ENCODE peak calls at places on chromosome 21, in five cellular contexts. One of them, this sample, is unnamed.

GRCh38 chr21:37338671-37339526 is 27.7 kb upstream of the DYRK1A start:
- DNase-seq in EL: peak
- DNase-seq in NCI-H1092: no peak
- DNase-seq in NCI-H226: peak
- DNase-seq in stimulated activated CD4-positive, alpha-beta T cell treated with anti-CD3 and anti-CD28 coated beads, Interleukin-12 subunit alpha, Interleukin-12 subunit beta, amount 100 ng/mL, for 24 hours: no peak
- DNase-seq in this sample: peak

GRCh38 chr21:31343680-31344480 is at the start of gene TIAM1:
- DNase-seq in EL: peak
- DNase-seq in NCI-H1092: no peak
- DNase-seq in NCI-H226: peak
- DNase-seq in stimulated activated CD4-positive, alpha-beta T cell treated with anti-CD3 and anti-CD28 coated beads, Interleukin-12 subunit alpha, Interleukin-12 subunit beta, amount 100 ng/mL, for 24 hours: no peak
- DNase-seq in this sample: no peak

GRCh38 chr21:17540530-17540929 is 27.7 kb downstream of the CXADR start:
- DNase-seq in EL: no peak
- DNase-seq in NCI-H1092: no peak
- DNase-seq in NCI-H226: no peak
- DNase-seq in stimulated activated CD4-positive, alpha-beta T cell treated with anti-CD3 and anti-CD28 coated beads, Interleukin-12 subunit alpha, Interleukin-12 subunit beta, amount 100 ng/mL, for 24 hours: no peak
- DNase-seq in this sample: no peak

GRCh38 chr21:38628426-38628825 is 130.1 kb upstream of the ERG start:
- DNase-seq in EL: no peak
- DNase-seq in NCI-H1092: no peak
- DNase-seq in NCI-H226: no peak
- DNase-seq in stimulated activated CD4-positive, alpha-beta T cell treated with anti-CD3 and anti-CD28 coated beads, Interleukin-12 subunit alpha, Interleukin-12 subunit beta, amount 100 ng/mL, for 24 hours: no peak
- DNase-seq in this sample: no peak

GRCh38 chr21:38817371-38818335 is 11.9 kb downstream of the ETS2 start:
- DNase-seq in EL: peak
- DNase-seq in NCI-H1092: no peak
- DNase-seq in NCI-H226: peak
- DNase-seq in stimulated activated CD4-positive, alpha-beta T cell treated with anti-CD3 and anti-CD28 coated beads, Interleukin-12 subunit alpha, Interleukin-12 subunit beta, amount 100 ng/mL, for 24 hours: no peak
- DNase-seq in this sample: no peak

GRCh38 chr21:39637197-39637970 is 24.6 kb downstream of the B3GALT5 start:
- DNase-seq in EL: no peak
- DNase-seq in NCI-H1092: peak
- DNase-seq in NCI-H226: no peak
- DNase-seq in stimulated activated CD4-positive, alpha-beta T cell treated with anti-CD3 and anti-CD28 coated beads, Interleukin-12 subunit alpha, Interleukin-12 subunit beta, amount 100 ng/mL, for 24 hours: no peak
- DNase-seq in this sample: peak

GRCh38 chr21:42398414-42399030 is 2.7 kb upstream of the TMPRSS3 start:
- DNase-seq in EL: no peak
- DNase-seq in NCI-H1092: no peak
- DNase-seq in NCI-H226: no peak
- DNase-seq in stimulated activated CD4-positive, alpha-beta T cell treated with anti-CD3 and anti-CD28 coated beads, Interleukin-12 subunit alpha, Interleukin-12 subunit beta, amount 100 ng/mL, for 24 hours: no peak
- DNase-seq in this sample: no peak

GRCh38 chr21:34242973-34243372 is 120.8 kb upstream of the KCNE2 start:
- DNase-seq in EL: no peak
- DNase-seq in NCI-H1092: no peak
- DNase-seq in NCI-H226: no peak
- DNase-seq in stimulated activated CD4-positive, alpha-beta T cell treated with anti-CD3 and anti-CD28 coated beads, Interleukin-12 subunit alpha, Interleukin-12 subunit beta, amount 100 ng/mL, for 24 hours: no peak
- DNase-seq in this sample: no peak

GRCh38 chr21:42013338-42013737 is 3.2 kb upstream of the ZBTB21 start:
- DNase-seq in EL: no peak
- DNase-seq in NCI-H1092: peak
- DNase-seq in NCI-H226: no peak
- DNase-seq in stimulated activated CD4-positive, alpha-beta T cell treated with anti-CD3 and anti-CD28 coated beads, Interleukin-12 subunit alpha, Interleukin-12 subunit beta, amount 100 ng/mL, for 24 hours: no peak
- DNase-seq in this sample: peak

GRCh38 chr21:35190201-35190701 is 141.1 kb upstream of the RUNX1 start:
- DNase-seq in EL: peak
- DNase-seq in NCI-H1092: no peak
- DNase-seq in NCI-H226: peak
- DNase-seq in stimulated activated CD4-positive, alpha-beta T cell treated with anti-CD3 and anti-CD28 coated beads, Interleukin-12 subunit alpha, Interleukin-12 subunit beta, amount 100 ng/mL, for 24 hours: no peak
- DNase-seq in this sample: no peak

GRCh38 chr21:34337741-34338140 is 26.1 kb upstream of the KCNE2 start:
- DNase-seq in EL: no peak
- DNase-seq in NCI-H1092: no peak
- DNase-seq in NCI-H226: no peak
- DNase-seq in stimulated activated CD4-positive, alpha-beta T cell treated with anti-CD3 and anti-CD28 coated beads, Interleukin-12 subunit alpha, Interleukin-12 subunit beta, amount 100 ng/mL, for 24 hours: no peak
- DNase-seq in this sample: no peak

GRCh38 chr21:39911792-39912191 is 44.6 kb downstream of the PCP4 start:
- DNase-seq in EL: no peak
- DNase-seq in NCI-H1092: no peak
- DNase-seq in NCI-H226: no peak
- DNase-seq in stimulated activated CD4-positive, alpha-beta T cell treated with anti-CD3 and anti-CD28 coated beads, Interleukin-12 subunit alpha, Interleukin-12 subunit beta, amount 100 ng/mL, for 24 hours: no peak
- DNase-seq in this sample: peak

GRCh38 chr21:33972539-33972938 is 56.9 kb upstream of the ATP5PO start:
- DNase-seq in EL: no peak
- DNase-seq in NCI-H1092: no peak
- DNase-seq in NCI-H226: no peak
- DNase-seq in stimulated activated CD4-positive, alpha-beta T cell treated with anti-CD3 and anti-CD28 coated beads, Interleukin-12 subunit alpha, Interleukin-12 subunit beta, amount 100 ng/mL, for 24 hours: no peak
- DNase-seq in this sample: no peak

GRCh38 chr21:38843806-38844479 is 38.2 kb downstream of the ETS2 start:
- DNase-seq in EL: peak
- DNase-seq in NCI-H1092: no peak
- DNase-seq in NCI-H226: peak
- DNase-seq in stimulated activated CD4-positive, alpha-beta T cell treated with anti-CD3 and anti-CD28 coated beads, Interleukin-12 subunit alpha, Interleukin-12 subunit beta, amount 100 ng/mL, for 24 hours: no peak
- DNase-seq in this sample: no peak

GRCh38 chr21:35226302-35226701 is 177.2 kb upstream of the RUNX1 start:
- DNase-seq in EL: peak
- DNase-seq in NCI-H1092: no peak
- DNase-seq in NCI-H226: peak
- DNase-seq in stimulated activated CD4-positive, alpha-beta T cell treated with anti-CD3 and anti-CD28 coated beads, Interleukin-12 subunit alpha, Interleukin-12 subunit beta, amount 100 ng/mL, for 24 hours: no peak
- DNase-seq in this sample: no peak

GRCh38 chr21:45898781-45899180 is 82.8 kb upstream of the COL6A1 start:
- DNase-seq in EL: no peak
- DNase-seq in NCI-H1092: no peak
- DNase-seq in NCI-H226: no peak
- DNase-seq in stimulated activated CD4-positive, alpha-beta T cell treated with anti-CD3 and anti-CD28 coated beads, Interleukin-12 subunit alpha, Interleukin-12 subunit beta, amount 100 ng/mL, for 24 hours: no peak
- DNase-seq in this sample: no peak

GRCh38 chr21:32329331-32329730 is 30.7 kb downstream of the MRAP start:
- DNase-seq in EL: no peak
- DNase-seq in NCI-H1092: no peak
- DNase-seq in NCI-H226: no peak
- DNase-seq in stimulated activated CD4-positive, alpha-beta T cell treated with anti-CD3 and anti-CD28 coated beads, Interleukin-12 subunit alpha, Interleukin-12 subunit beta, amount 100 ng/mL, for 24 hours: no peak
- DNase-seq in this sample: no peak

GRCh38 chr21:15928686-15929085 is 198.9 kb downstream of the USP25 start:
- DNase-seq in EL: no peak
- DNase-seq in NCI-H1092: no peak
- DNase-seq in NCI-H226: no peak
- DNase-seq in stimulated activated CD4-positive, alpha-beta T cell treated with anti-CD3 and anti-CD28 coated beads, Interleukin-12 subunit alpha, Interleukin-12 subunit beta, amount 100 ng/mL, for 24 hours: no peak
- DNase-seq in this sample: no peak

GRCh38 chr21:38359090-38359489 is 102.3 kb downstream of the KCNJ15 start:
- DNase-seq in EL: no peak
- DNase-seq in NCI-H1092: no peak
- DNase-seq in NCI-H226: no peak
- DNase-seq in stimulated activated CD4-positive, alpha-beta T cell treated with anti-CD3 and anti-CD28 coated beads, Interleukin-12 subunit alpha, Interleukin-12 subunit beta, amount 100 ng/mL, for 24 hours: no peak
- DNase-seq in this sample: no peak

GRCh38 chr21:32712043-32712442 is 15.8 kb downstream of the SYNJ1 start:
- DNase-seq in EL: no peak
- DNase-seq in NCI-H1092: no peak
- DNase-seq in NCI-H226: no peak
- DNase-seq in stimulated activated CD4-positive, alpha-beta T cell treated with anti-CD3 and anti-CD28 coated beads, Interleukin-12 subunit alpha, Interleukin-12 subunit beta, amount 100 ng/mL, for 24 hours: no peak
- DNase-seq in this sample: no peak

GRCh38 chr21:31874817-31875216 is 2.0 kb downstream of the HUNK start:
- DNase-seq in EL: no peak
- DNase-seq in NCI-H1092: no peak
- DNase-seq in NCI-H226: no peak
- DNase-seq in stimulated activated CD4-positive, alpha-beta T cell treated with anti-CD3 and anti-CD28 coated beads, Interleukin-12 subunit alpha, Interleukin-12 subunit beta, amount 100 ng/mL, for 24 hours: no peak
- DNase-seq in this sample: no peak